ENCODE peak calls at places on chromosomes 3 and 15, in five cellular contexts. B is A549, L is HCT116, O is esophagus squamous epithelium, P is stomach. Y is an unnamed sample.

GRCh38 chr3:189249987-189250386 is 78.2 kb downstream of the TPRG1 start:
- DNase-seq in P (no peak), L (no peak), O (no peak), B (no peak), Y (no peak)

GRCh38 chr3:73365756-73366397 is 258.9 kb downstream of the PDZRN3 start:
- DNase-seq in B (no peak), P (no peak), L (no peak), O (no peak), Y (peak)

GRCh38 chr3:171494457-171495109 is 34.4 kb upstream of the TNIK start:
- DNase-seq in P (no peak), L (no peak), O (no peak), B (no peak), Y (no peak)

GRCh38 chr15:76514292-76514691 is 177.7 kb downstream of the ISL2 start:
- DNase-seq in O (no peak), B (no peak), P (no peak), L (no peak), Y (no peak)

GRCh38 chr15:57352535-57353316 is 23.6 kb upstream of the CGNL1 start:
- DNase-seq in P (no peak), B (no peak), L (no peak), O (no peak), Y (no peak)

GRCh38 chr3:127566801-127567200 is 23.7 kb downstream of the TPRA1 start:
- DNase-seq in O (no peak), B (no peak), L (no peak), P (no peak), Y (no peak)

GRCh38 chr15:78109156-78109555 is 16.8 kb downstream of the SH2D7 start:
- DNase-seq in O (no peak), L (no peak), B (no peak), P (no peak), Y (no peak)

GRCh38 chr3:50600841-50601591 is 10.6 kb downstream of the CISH start:
- DNase-seq in O (no peak), P (peak), B (peak), L (peak), Y (peak)

DNA sequence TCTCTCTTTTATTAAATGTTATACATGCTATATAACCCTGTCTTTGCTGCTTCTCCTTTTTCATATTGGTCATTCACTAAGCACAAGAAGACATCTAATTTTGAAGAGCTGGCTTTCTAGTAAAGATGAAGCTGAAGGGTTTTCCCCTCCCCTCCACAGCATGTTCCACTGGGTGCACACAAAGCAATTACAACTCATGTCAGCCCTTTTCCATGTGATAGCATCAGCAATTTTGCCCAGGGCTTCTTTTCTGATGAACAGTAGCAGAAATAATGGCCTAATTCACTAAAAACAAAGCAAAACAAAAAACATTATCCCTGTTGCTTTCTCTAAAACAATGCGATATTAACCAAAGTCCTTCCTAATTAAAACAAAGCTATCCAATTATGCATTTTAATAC is 12.0 kb upstream of the PIK3R4 start:
- DNase-seq in L (no peak), B (no peak), P (no peak), O (no peak), Y (no peak)
- H3K27ac ChIP-seq in L (no peak), B (no peak), P (no peak), O (no peak), Y (no peak)

DNA sequence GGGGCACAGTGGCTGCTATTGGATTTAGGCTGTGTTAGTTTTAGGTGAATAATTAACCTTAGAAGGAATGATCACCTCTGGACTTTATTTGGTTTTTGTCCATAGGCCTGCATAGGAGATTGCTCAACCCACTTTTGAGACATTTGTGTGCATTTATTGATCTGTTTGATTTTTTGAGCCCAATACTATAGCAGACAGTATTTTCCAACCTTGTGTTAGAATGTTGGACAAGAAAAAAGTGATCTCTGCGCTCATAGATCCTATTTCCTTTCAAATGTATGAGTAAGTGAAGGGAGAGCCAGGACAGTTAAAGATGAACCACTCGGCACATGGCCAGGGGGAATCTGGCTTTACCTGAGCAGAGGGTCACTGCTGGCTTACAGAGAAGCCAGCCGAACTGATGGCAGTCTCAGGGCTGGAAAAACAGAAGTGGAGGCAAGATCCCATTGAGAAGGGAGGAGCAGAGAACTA is 8.8 kb upstream of the TOPBP1 start:
- DNase-seq in B (no peak), P (no peak), L (no peak), O (no peak), Y (no peak)
- TF ChIP-seq POLR2A in B (no peak), P (no peak), L (no peak), O (no peak), Y (no peak)

GRCh38 chr15:79172032-79172481 is 81.5 kb upstream of the RASGRF1 start:
- DNase-seq in B (no peak), P (no peak), L (no peak), O (no peak), Y (peak)
- TF ChIP-seq CTCF in B (no peak), P (no peak), L (peak), O (no peak), Y (no peak)

GRCh38 chr15:59315914-59316428 is 56.7 kb downstream of the MYO1E start:
- DNase-seq in O (no peak), P (no peak), L (no peak), B (no peak), Y (no peak)
- H3K27ac ChIP-seq in O (no peak), P (no peak), L (no peak), B (peak), Y (no peak)